ENCODE peak calls at places on chromosomes 7 and 10, in nine cellular contexts. L is adrenal gland, U is lower leg skin, P is A549, B is uterus, Q is esophagus squamous epithelium, N is gastrocnemius medialis, G is HepG2, V is body of pancreas. X is an unnamed sample.

GRCh38 chr7:30175171-30175570 is 40.4 kb downstream of the MTURN start:
- DNase-seq in U (no peak), Q (no peak), P (no peak), V (no peak), B (no peak), N (no peak), L (no peak), G (no peak), X (no peak)

GRCh38 chr10:132052124-132052523 is 13.6 kb upstream of the JAKMIP3 start:
- DNase-seq in G (no peak), P (no peak), V (no peak), N (no peak), U (no peak), L (no peak), Q (no peak), B (no peak), X (no peak)

GRCh38 chr7:27606270-27607209 is 56.1 kb downstream of the HIBADH start:
- DNase-seq in B (no peak), U (no peak), V (no peak), P (peak; percentile 59), L (no peak), G (peak; percentile 79), Q (no peak), N (no peak), X (peak; percentile 33)

GRCh38 chr7:44466300-44467216 is 23.9 kb downstream of the NUDCD3 start:
- DNase-seq in B (no peak), V (no peak), Q (no peak), U (no peak), N (no peak), L (no peak), G (no peak), P (no peak), X (no peak)

GRCh38 chr7:21352540-21353387 is 75.1 kb upstream of the SP4 start:
- DNase-seq in U (no peak), N (no peak), G (no peak), L (no peak), P (no peak), V (no peak), Q (no peak), B (no peak), X (peak; percentile 87)

GRCh38 chr10:33732176-33733025 is 397.9 kb upstream of the NRP1 start:
- DNase-seq in Q (no peak), V (no peak), G (no peak), L (no peak), U (no peak), P (no peak), N (no peak), B (no peak), X (no peak)

GRCh38 chr7:74572301-74573090 is 85.0 kb upstream of the GTF2I start:
- DNase-seq in G (no peak), P (no peak), V (no peak), U (no peak), Q (no peak), N (no peak), B (no peak), L (no peak), X (no peak)

GRCh38 chr7:149869291-149869650 is 4.5 kb upstream of the ATP6V0E2 start:
- DNase-seq in U (no peak), L (peak; percentile 51), G (no peak), Q (no peak), B (no peak), N (no peak), P (no peak), V (no peak), X (no peak)

GRCh38 chr7:102425639-102426267 is 7.6 kb upstream of the ORAI2 start:
- DNase-seq in L (peak; percentile 67), P (no peak), G (no peak), Q (peak; percentile 67), V (no peak), N (no peak), U (no peak), B (no peak), X (no peak)

GRCh38 chr10:61452229-61452651 is 941 bp downstream of the TMEM26 start:
- DNase-seq in B (peak; percentile 15), N (no peak), Q (no peak), V (peak; percentile 32), G (no peak), L (no peak), P (no peak), U (no peak), X (no peak)

GRCh38 chr7:28002638-28003037 is 178.0 kb downstream of the JAZF1 start:
- DNase-seq in Q (no peak), U (no peak), P (peak; percentile 31), B (no peak), G (no peak), L (no peak), V (no peak), N (no peak), X (peak; percentile 31)

GRCh38 chr7:148721390-148721789 is 22.7 kb downstream of the CUL1 start:
- DNase-seq in U (no peak), V (no peak), N (no peak), L (no peak), P (no peak), Q (no peak), G (no peak), B (no peak), X (no peak)

GRCh38 chr7:107701191-107701590 is 40.6 kb downstream of the SLC26A4 start:
- DNase-seq in L (no peak), N (no peak), V (no peak), G (no peak), Q (no peak), B (no peak), P (no peak), U (no peak), X (no peak)

GRCh38 chr7:64581929-64582894 is 19.3 kb upstream of the ZNF680 start:
- DNase-seq in Q (no peak), L (peak; percentile 48), N (no peak), P (no peak), V (no peak), U (no peak), B (no peak), G (no peak), X (no peak)

GRCh38 chr10:79904671-79905321 is 44.1 kb downstream of the SFTPD start:
- DNase-seq in Q (no peak), V (peak; percentile 83), L (peak; percentile 83), G (no peak), B (peak; percentile 59), N (peak; percentile 40), U (no peak), P (peak; percentile 18), X (peak; percentile 72)

DNA sequence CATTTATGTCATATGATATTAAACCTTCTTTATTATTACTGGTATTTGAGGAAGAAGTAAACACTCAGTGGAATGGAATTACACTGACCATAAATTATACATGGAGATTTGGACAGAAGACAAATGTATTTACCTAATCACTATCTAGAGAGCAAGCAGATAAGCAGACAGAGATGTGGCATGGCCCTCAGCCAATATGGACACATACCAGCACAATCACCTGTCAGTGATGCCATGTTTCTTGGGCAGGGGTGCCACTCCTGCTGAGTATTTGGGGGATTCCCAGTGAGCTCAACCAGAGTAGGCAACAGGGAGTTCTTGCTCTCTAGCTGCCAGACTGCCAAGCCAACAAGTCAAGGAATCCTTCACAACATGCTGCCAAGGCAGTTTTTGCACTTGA is 866.3 kb upstream of the LRRN3 start:
- DNase-seq in U (peak; percentile 14), Q (no peak), N (no peak), B (no peak), P (peak; percentile 9), V (peak; percentile 41), G (no peak), L (peak; percentile 65), X (no peak)
- H3K4me3 ChIP-seq in U (no peak overlapping the region), Q (no peak overlapping the region), N (no peak overlapping the region), B (no peak overlapping the region), P (no peak overlapping the region), V (no peak overlapping the region), G (no peak overlapping the region), L (no peak overlapping the region), X (no peak overlapping the region)

DNA sequence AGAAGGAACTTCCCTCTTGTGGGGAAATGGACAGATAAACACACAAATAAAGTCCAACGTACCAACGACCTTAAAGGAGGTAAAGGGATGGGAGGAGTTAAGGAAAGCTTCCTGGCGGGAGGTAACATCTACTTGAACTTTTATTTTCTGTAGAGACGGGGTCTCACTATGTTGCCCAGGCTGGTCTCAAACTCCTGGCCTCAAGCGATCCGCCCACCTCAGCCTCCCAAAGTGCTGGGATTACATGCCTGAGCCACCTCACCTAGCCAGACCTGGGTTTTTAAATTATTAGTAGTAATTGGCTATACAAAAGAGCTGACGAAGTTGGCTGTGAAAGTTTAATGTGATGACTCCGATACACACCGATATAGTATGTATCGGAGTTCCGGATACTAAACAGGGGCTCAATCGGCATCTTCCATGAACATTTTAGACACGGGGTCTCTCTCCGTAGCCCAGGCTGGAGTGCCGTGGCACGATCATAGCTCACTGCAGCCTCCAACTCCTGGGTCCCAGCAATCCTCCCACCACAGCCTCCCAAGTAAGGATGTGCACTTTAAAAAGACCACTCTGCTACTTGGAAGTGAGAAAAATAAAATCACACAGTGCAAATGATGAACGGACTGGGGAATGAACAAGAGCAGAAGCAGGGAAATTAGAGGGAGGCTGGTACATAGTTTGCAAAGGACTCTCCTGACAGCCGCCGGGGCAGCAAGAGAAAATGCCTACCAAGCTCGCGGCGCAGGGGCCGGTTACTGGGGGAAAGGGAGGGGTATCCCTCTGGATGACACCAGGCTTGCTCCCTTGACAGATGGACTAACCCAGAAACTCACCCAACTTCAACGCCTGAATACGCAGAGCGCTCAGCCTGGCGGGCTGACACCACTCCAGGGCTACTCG is 1.0 kb downstream of the BCL7B start:
- DNase-seq in N (no peak), G (no peak), B (no peak), Q (no peak), V (no peak), P (no peak), U (no peak), L (no peak), X (no peak)
- TF ChIP-seq POLR2A in N (no peak), G (no peak), B (no peak), Q (no peak), V (no peak), P (no peak), U (no peak), L (peak; percentile 14), X (no peak)

DNA sequence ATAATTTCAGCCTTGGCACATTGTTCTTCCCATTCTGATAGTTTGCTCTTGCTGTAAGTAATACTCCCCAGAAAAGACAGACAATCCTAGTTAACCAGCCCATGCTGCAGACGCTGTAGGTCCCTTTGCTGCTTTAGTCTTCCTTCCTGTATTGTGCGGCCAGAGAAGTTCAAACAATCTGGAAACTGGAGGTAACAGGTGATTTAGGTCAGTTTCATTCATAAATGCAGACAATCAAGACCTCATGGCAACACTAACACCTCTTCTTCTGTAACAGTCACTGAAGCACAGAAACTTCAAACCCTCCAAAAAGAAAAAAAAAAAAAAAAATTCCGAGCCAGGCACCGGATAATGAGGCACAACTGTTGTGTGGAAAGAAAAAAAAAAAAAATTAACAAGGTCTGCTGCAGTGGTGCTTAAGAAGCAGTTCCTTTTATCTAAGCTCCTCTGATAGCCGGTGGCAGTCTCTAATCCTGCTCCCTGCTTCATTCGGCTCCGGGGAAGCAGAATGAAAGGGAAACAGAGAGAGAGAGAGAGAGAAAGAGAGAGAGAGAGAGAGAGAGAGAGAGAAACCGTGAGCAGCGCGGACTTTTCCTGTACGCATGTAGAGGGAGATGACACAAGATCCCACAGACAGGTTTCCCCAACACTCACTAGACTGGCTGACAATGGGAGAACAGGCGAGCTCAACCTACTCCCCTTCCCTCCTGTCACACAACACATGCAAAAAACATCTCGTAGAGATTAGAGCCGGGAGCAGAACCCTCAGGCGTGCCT is at the start of gene SEMA3A:
- DNase-seq in N (no peak), U (peak; percentile 19), P (peak; percentile 86), Q (no peak), L (peak; percentile 53), G (peak; percentile 8), V (peak; percentile 16), B (peak; percentile 14), X (peak; percentile 31)
- H3K4me3 ChIP-seq in N (peak within 1 kb of the TSS; percentile 47), U (no peak within 1 kb of the TSS), P (peak within 1 kb of the TSS; percentile 69), Q (peak within 1 kb of the TSS; percentile 21), L (no peak within 1 kb of the TSS), G (peak within 1 kb of the TSS; percentile 39), V (no peak within 1 kb of the TSS), B (peak within 1 kb of the TSS; percentile 32), X (no peak within 1 kb of the TSS)

GRCh38 chr10:13743101-13743693 is 156.4 kb downstream of the PRPF18 start:
- DNase-seq in B (no peak), U (no peak), Q (no peak), N (no peak), V (no peak), L (peak; percentile 63), G (no peak), P (no peak), X (no peak)
- TF ChIP-seq POLR2A in B (no peak), U (no peak), Q (no peak), N (no peak), V (no peak), L (no peak), G (no peak), P (no peak), X (no peak)